ENCODE peak calls at places on chromosomes 2 and 18, in six cellular contexts. Z is DMS 273 treated with DMSO at 0.1 percent for 48 hours, G is hepatic stellate cell, W is PC-3, C is AG09319, I is mucosa of descending colon. Q is an unnamed sample.
A peak's percentile ranks its signal among the peaks of the same experiment; 100 is the strongest.

GRCh38 chr2:217393585-217394032 is 533.7 kb upstream of the TNP1 start:
- DNase-seq in Z (no peak), G (peak; percentile 37), W (peak; percentile 9), C (peak; percentile 90), I (peak; percentile 40), Q (peak; percentile 34)

GRCh38 chr2:8452979-8453903 is 228.6 kb upstream of the ID2 start:
- DNase-seq in Z (no peak), G (no peak), W (no peak), C (no peak), I (peak; percentile 77), Q (no peak)

GRCh38 chr2:57180042-57180567 is 866.5 kb upstream of the VRK2 start:
- DNase-seq in Z (no peak), G (no peak), W (peak; percentile 8), C (no peak), I (no peak), Q (no peak)

GRCh38 chr2:64296150-64296500 is 151.9 kb upstream of the PELI1 start:
- DNase-seq in Z (no peak), G (no peak), W (no peak), C (no peak), I (no peak), Q (no peak)

GRCh38 chr18:3919396-3920061 is 469.6 kb downstream of the TGIF1 start:
- DNase-seq in Z (no peak), G (no peak), W (no peak), C (no peak), I (no peak), Q (no peak)

GRCh38 chr18:35282353-35282752 is 7.7 kb downstream of the ZSCAN30 start:
- DNase-seq in Z (no peak), G (peak; percentile 78), W (peak; percentile 72), C (peak; percentile 44), I (no peak), Q (no peak)

GRCh38 chr2:45907592-45907991 is 256.1 kb downstream of the PRKCE start:
- DNase-seq in Z (no peak), G (no peak), W (no peak), C (no peak), I (no peak), Q (no peak)

GRCh38 chr2:115908731-115909130 is 1466.3 kb downstream of the DPP10 start:
- DNase-seq in Z (no peak), G (no peak), W (no peak), C (no peak), I (no peak), Q (no peak)

GRCh38 chr2:124339709-124340108 is 314.6 kb downstream of the CNTNAP5 start:
- DNase-seq in Z (no peak), G (no peak), W (no peak), C (no peak), I (no peak), Q (peak; percentile 19)

GRCh38 chr2:120575966-120576365 is 159.7 kb upstream of the GLI2 start:
- DNase-seq in Z (no peak), G (no peak), W (no peak), C (no peak), I (no peak), Q (no peak)

GRCh38 chr2:40004336-40004735 is 225.3 kb upstream of the THUMPD2 start:
- DNase-seq in Z (no peak), G (peak; percentile 28), W (no peak), C (no peak), I (no peak), Q (no peak)

GRCh38 chr18:72965616-72966015 is 97.8 kb upstream of the NETO1 start:
- DNase-seq in Z (no peak), G (no peak), W (peak; percentile 34), C (no peak), I (no peak), Q (no peak)

GRCh38 chr2:219106251-219106650 is 45.5 kb upstream of the IHH start:
- DNase-seq in Z (peak; percentile 32), G (no peak), W (no peak), C (no peak), I (no peak), Q (no peak)

GRCh38 chr2:19748073-19748375 is 153.8 kb downstream of the TTC32 start:
- DNase-seq in Z (no peak), G (no peak), W (no peak), C (no peak), I (no peak), Q (no peak)

GRCh38 chr2:196170681-196171247 is 614 bp downstream of the STK17B start:
- DNase-seq in Z (no peak), G (peak; percentile 34), W (no peak), C (no peak), I (peak; percentile 42), Q (no peak)

GRCh38 chr2:29293830-29294438 is 178.7 kb downstream of the CLIP4 start:
- DNase-seq in Z (no peak), G (no peak), W (peak; percentile 71), C (no peak), I (peak; percentile 45), Q (peak; percentile 9)

GRCh38 chr2:47501374-47502200 is 98.6 kb downstream of the MSH2 start:
- DNase-seq in Z (no peak), G (no peak), W (peak; percentile 63), C (no peak), I (no peak), Q (no peak)

Q was measured in T1000.